ENCODE peak calls at places on chromosomes 1 and 21, in eight cellular contexts. One of them, this sample, is unnamed.
A peak's percentile ranks its signal among the peaks of the same experiment; 100 is the strongest.

GRCh38 chr1:14108356-14109275 is 408.6 kb downstream of the PRDM2 start:
- DNase-seq in HTR-8/SVneo: no peak
- DNase-seq in NB4: no peak
- DNase-seq in occipital lobe: peak; percentile 24
- DNase-seq in activated CD4-positive, CD25-positive, alpha-beta regulatory T cell treated with anti-CD3 and anti-CD28 coated beads, Interleukin-2, amount 50 U/mL, for 16 hours: no peak
- DNase-seq in GM13976: no peak
- DNase-seq in kidney tubule cell: peak; percentile 38
- DNase-seq in AG10803: no peak
- DNase-seq in this sample: no peak

GRCh38 chr1:74610961-74611360 is 62.6 kb downstream of the ERICH3 start:
- DNase-seq in kidney tubule cell: no peak
- DNase-seq in AG10803: no peak
- DNase-seq in activated CD4-positive, CD25-positive, alpha-beta regulatory T cell treated with anti-CD3 and anti-CD28 coated beads, Interleukin-2, amount 50 U/mL, for 16 hours: no peak
- DNase-seq in occipital lobe: no peak
- DNase-seq in NB4: no peak
- DNase-seq in GM13976: no peak
- DNase-seq in HTR-8/SVneo: no peak
- DNase-seq in this sample: no peak

GRCh38 chr1:170214980-170215910 is 69.5 kb downstream of the NTMT2 start:
- DNase-seq in activated CD4-positive, CD25-positive, alpha-beta regulatory T cell treated with anti-CD3 and anti-CD28 coated beads, Interleukin-2, amount 50 U/mL, for 16 hours: no peak
- DNase-seq in occipital lobe: no peak
- DNase-seq in NB4: no peak
- DNase-seq in AG10803: peak; percentile 66
- DNase-seq in HTR-8/SVneo: no peak
- DNase-seq in kidney tubule cell: no peak
- DNase-seq in GM13976: no peak
- DNase-seq in this sample: no peak

GRCh38 chr1:221725683-221726330 is 16.1 kb downstream of the DUSP10 start:
- DNase-seq in HTR-8/SVneo: no peak
- DNase-seq in NB4: peak; percentile 79
- DNase-seq in activated CD4-positive, CD25-positive, alpha-beta regulatory T cell treated with anti-CD3 and anti-CD28 coated beads, Interleukin-2, amount 50 U/mL, for 16 hours: no peak
- DNase-seq in AG10803: peak; percentile 51
- DNase-seq in GM13976: no peak
- DNase-seq in kidney tubule cell: peak; percentile 47
- DNase-seq in occipital lobe: no peak
- DNase-seq in this sample: no peak

GRCh38 chr1:165686971-165687433 is 11.4 kb downstream of the ALDH9A1 start:
- DNase-seq in HTR-8/SVneo: no peak
- DNase-seq in AG10803: no peak
- DNase-seq in GM13976: no peak
- DNase-seq in activated CD4-positive, CD25-positive, alpha-beta regulatory T cell treated with anti-CD3 and anti-CD28 coated beads, Interleukin-2, amount 50 U/mL, for 16 hours: no peak
- DNase-seq in NB4: no peak
- DNase-seq in kidney tubule cell: no peak
- DNase-seq in occipital lobe: no peak
- DNase-seq in this sample: peak; percentile 10

GRCh38 chr21:36430841-36431240 is 45.6 kb downstream of the CHAF1B start:
- DNase-seq in NB4: no peak
- DNase-seq in kidney tubule cell: peak; percentile 51
- DNase-seq in GM13976: no peak
- DNase-seq in HTR-8/SVneo: no peak
- DNase-seq in AG10803: no peak
- DNase-seq in activated CD4-positive, CD25-positive, alpha-beta regulatory T cell treated with anti-CD3 and anti-CD28 coated beads, Interleukin-2, amount 50 U/mL, for 16 hours: no peak
- DNase-seq in occipital lobe: no peak
- DNase-seq in this sample: no peak

GRCh38 chr1:32759521-32759980 is 57.0 kb upstream of the SYNC start:
- DNase-seq in AG10803: no peak
- DNase-seq in activated CD4-positive, CD25-positive, alpha-beta regulatory T cell treated with anti-CD3 and anti-CD28 coated beads, Interleukin-2, amount 50 U/mL, for 16 hours: no peak
- DNase-seq in occipital lobe: no peak
- DNase-seq in GM13976: peak; percentile 18
- DNase-seq in NB4: no peak
- DNase-seq in kidney tubule cell: peak; percentile 71
- DNase-seq in HTR-8/SVneo: no peak
- DNase-seq in this sample: no peak

GRCh38 chr21:41817228-41817627 is 50.4 kb upstream of the RIPK4 start:
- DNase-seq in GM13976: peak; percentile 75
- DNase-seq in activated CD4-positive, CD25-positive, alpha-beta regulatory T cell treated with anti-CD3 and anti-CD28 coated beads, Interleukin-2, amount 50 U/mL, for 16 hours: no peak
- DNase-seq in occipital lobe: peak; percentile 15
- DNase-seq in kidney tubule cell: peak; percentile 75
- DNase-seq in HTR-8/SVneo: peak; percentile 79
- DNase-seq in AG10803: peak; percentile 80
- DNase-seq in NB4: peak; percentile 49
- DNase-seq in this sample: peak; percentile 71

GRCh38 chr1:227125929-227126545 is 185.9 kb downstream of the COQ8A start:
- DNase-seq in occipital lobe: no peak
- DNase-seq in GM13976: no peak
- DNase-seq in activated CD4-positive, CD25-positive, alpha-beta regulatory T cell treated with anti-CD3 and anti-CD28 coated beads, Interleukin-2, amount 50 U/mL, for 16 hours: no peak
- DNase-seq in HTR-8/SVneo: no peak
- DNase-seq in AG10803: no peak
- DNase-seq in NB4: no peak
- DNase-seq in kidney tubule cell: no peak
- DNase-seq in this sample: no peak

GRCh38 chr1:205921559-205921887 is 21.7 kb downstream of the SLC26A9 start:
- DNase-seq in AG10803: no peak
- DNase-seq in GM13976: no peak
- DNase-seq in HTR-8/SVneo: no peak
- DNase-seq in NB4: no peak
- DNase-seq in occipital lobe: no peak
- DNase-seq in kidney tubule cell: no peak
- DNase-seq in activated CD4-positive, CD25-positive, alpha-beta regulatory T cell treated with anti-CD3 and anti-CD28 coated beads, Interleukin-2, amount 50 U/mL, for 16 hours: no peak
- DNase-seq in this sample: no peak

GRCh38 chr1:155871390-155871789 is 12.0 kb downstream of the SYT11 start:
- DNase-seq in GM13976: peak; percentile 2
- DNase-seq in AG10803: peak; percentile 14
- DNase-seq in activated CD4-positive, CD25-positive, alpha-beta regulatory T cell treated with anti-CD3 and anti-CD28 coated beads, Interleukin-2, amount 50 U/mL, for 16 hours: no peak
- DNase-seq in occipital lobe: peak; percentile 90
- DNase-seq in kidney tubule cell: no peak
- DNase-seq in HTR-8/SVneo: no peak
- DNase-seq in NB4: no peak
- DNase-seq in this sample: no peak

GRCh38 chr1:52665173-52666020 is 32.4 kb downstream of the SHISAL2A start:
- DNase-seq in activated CD4-positive, CD25-positive, alpha-beta regulatory T cell treated with anti-CD3 and anti-CD28 coated beads, Interleukin-2, amount 50 U/mL, for 16 hours: no peak
- DNase-seq in occipital lobe: no peak
- DNase-seq in HTR-8/SVneo: no peak
- DNase-seq in GM13976: no peak
- DNase-seq in AG10803: no peak
- DNase-seq in kidney tubule cell: no peak
- DNase-seq in NB4: no peak
- DNase-seq in this sample: no peak

GRCh38 chr1:91476538-91477217 is 24.0 kb upstream of the CDC7 start:
- DNase-seq in activated CD4-positive, CD25-positive, alpha-beta regulatory T cell treated with anti-CD3 and anti-CD28 coated beads, Interleukin-2, amount 50 U/mL, for 16 hours: no peak
- DNase-seq in kidney tubule cell: no peak
- DNase-seq in occipital lobe: no peak
- DNase-seq in NB4: no peak
- DNase-seq in GM13976: no peak
- DNase-seq in HTR-8/SVneo: no peak
- DNase-seq in AG10803: peak; percentile 1
- DNase-seq in this sample: no peak

GRCh38 chr1:156146006-156146748 is 7.2 kb upstream of the SEMA4A start:
- DNase-seq in activated CD4-positive, CD25-positive, alpha-beta regulatory T cell treated with anti-CD3 and anti-CD28 coated beads, Interleukin-2, amount 50 U/mL, for 16 hours: no peak
- DNase-seq in AG10803: peak; percentile 98
- DNase-seq in HTR-8/SVneo: peak; percentile 77
- DNase-seq in GM13976: peak; percentile 82
- DNase-seq in occipital lobe: no peak
- DNase-seq in kidney tubule cell: peak; percentile 97
- DNase-seq in NB4: peak; percentile 83
- DNase-seq in this sample: peak; percentile 88

GRCh38 chr1:12059722-12060464 is 3.2 kb upstream of the TNFRSF8 start:
- DNase-seq in HTR-8/SVneo: no peak
- DNase-seq in AG10803: no peak
- DNase-seq in occipital lobe: no peak
- DNase-seq in kidney tubule cell: no peak
- DNase-seq in NB4: no peak
- DNase-seq in GM13976: no peak
- DNase-seq in activated CD4-positive, CD25-positive, alpha-beta regulatory T cell treated with anti-CD3 and anti-CD28 coated beads, Interleukin-2, amount 50 U/mL, for 16 hours: no peak
- DNase-seq in this sample: peak; percentile 79

GRCh38 chr1:209641216-209642181 is 10.7 kb downstream of the LAMB3 start:
- DNase-seq in kidney tubule cell: no peak
- DNase-seq in GM13976: no peak
- DNase-seq in NB4: no peak
- DNase-seq in AG10803: peak; percentile 48
- DNase-seq in activated CD4-positive, CD25-positive, alpha-beta regulatory T cell treated with anti-CD3 and anti-CD28 coated beads, Interleukin-2, amount 50 U/mL, for 16 hours: no peak
- DNase-seq in HTR-8/SVneo: no peak
- DNase-seq in occipital lobe: peak; percentile 44
- DNase-seq in this sample: peak; percentile 20

GRCh38 chr1:166080277-166080964 is 86.4 kb downstream of the FAM78B start:
- DNase-seq in kidney tubule cell: no peak
- DNase-seq in HTR-8/SVneo: no peak
- DNase-seq in GM13976: no peak
- DNase-seq in AG10803: no peak
- DNase-seq in occipital lobe: no peak
- DNase-seq in NB4: peak; percentile 5
- DNase-seq in activated CD4-positive, CD25-positive, alpha-beta regulatory T cell treated with anti-CD3 and anti-CD28 coated beads, Interleukin-2, amount 50 U/mL, for 16 hours: no peak
- DNase-seq in this sample: peak; percentile 32

GRCh38 chr21:42360317-42360716 is 6.0 kb downstream of the TFF1 start:
- DNase-seq in kidney tubule cell: no peak
- DNase-seq in occipital lobe: no peak
- DNase-seq in HTR-8/SVneo: no peak
- DNase-seq in NB4: peak; percentile 42
- DNase-seq in activated CD4-positive, CD25-positive, alpha-beta regulatory T cell treated with anti-CD3 and anti-CD28 coated beads, Interleukin-2, amount 50 U/mL, for 16 hours: no peak
- DNase-seq in GM13976: no peak
- DNase-seq in AG10803: no peak
- DNase-seq in this sample: peak; percentile 19

GRCh38 chr1:99756598-99756997 is 9.8 kb downstream of the FRRS1 start:
- DNase-seq in AG10803: peak; percentile 33
- DNase-seq in occipital lobe: no peak
- DNase-seq in GM13976: no peak
- DNase-seq in activated CD4-positive, CD25-positive, alpha-beta regulatory T cell treated with anti-CD3 and anti-CD28 coated beads, Interleukin-2, amount 50 U/mL, for 16 hours: no peak
- DNase-seq in NB4: no peak
- DNase-seq in kidney tubule cell: peak; percentile 56
- DNase-seq in HTR-8/SVneo: no peak
- DNase-seq in this sample: no peak

GRCh38 chr1:34851431-34852105 is 8.0 kb downstream of the SMIM12 start:
- DNase-seq in kidney tubule cell: peak; percentile 79
- DNase-seq in NB4: no peak
- DNase-seq in HTR-8/SVneo: no peak
- DNase-seq in occipital lobe: no peak
- DNase-seq in GM13976: no peak
- DNase-seq in AG10803: no peak
- DNase-seq in activated CD4-positive, CD25-positive, alpha-beta regulatory T cell treated with anti-CD3 and anti-CD28 coated beads, Interleukin-2, amount 50 U/mL, for 16 hours: no peak
- DNase-seq in this sample: no peak

GRCh38 chr1:10514490-10515235 is 39.9 kb downstream of the PEX14 start:
- DNase-seq in kidney tubule cell: peak; percentile 53
- DNase-seq in activated CD4-positive, CD25-positive, alpha-beta regulatory T cell treated with anti-CD3 and anti-CD28 coated beads, Interleukin-2, amount 50 U/mL, for 16 hours: no peak
- DNase-seq in NB4: peak; percentile 76
- DNase-seq in AG10803: peak; percentile 50
- DNase-seq in occipital lobe: no peak
- DNase-seq in HTR-8/SVneo: no peak
- DNase-seq in GM13976: no peak
- DNase-seq in this sample: peak; percentile 56

GRCh38 chr21:41651830-41652229 is 115.0 kb downstream of the RIPK4 start:
- DNase-seq in GM13976: no peak
- DNase-seq in kidney tubule cell: peak; percentile 23
- DNase-seq in AG10803: no peak
- DNase-seq in HTR-8/SVneo: no peak
- DNase-seq in activated CD4-positive, CD25-positive, alpha-beta regulatory T cell treated with anti-CD3 and anti-CD28 coated beads, Interleukin-2, amount 50 U/mL, for 16 hours: no peak
- DNase-seq in occipital lobe: no peak
- DNase-seq in NB4: no peak
- DNase-seq in this sample: no peak

GRCh38 chr1:89126602-89127001 is 688 bp upstream of the GBP2 start:
- DNase-seq in AG10803: peak; percentile 1
- DNase-seq in occipital lobe: no peak
- DNase-seq in NB4: peak; percentile 9
- DNase-seq in HTR-8/SVneo: no peak
- DNase-seq in kidney tubule cell: no peak
- DNase-seq in GM13976: no peak
- DNase-seq in activated CD4-positive, CD25-positive, alpha-beta regulatory T cell treated with anti-CD3 and anti-CD28 coated beads, Interleukin-2, amount 50 U/mL, for 16 hours: no peak
- DNase-seq in this sample: no peak

GRCh38 chr1:208520700-208521099 is 276.5 kb upstream of the PLXNA2 start:
- DNase-seq in AG10803: peak; percentile 30
- DNase-seq in kidney tubule cell: no peak
- DNase-seq in GM13976: no peak
- DNase-seq in occipital lobe: no peak
- DNase-seq in NB4: no peak
- DNase-seq in activated CD4-positive, CD25-positive, alpha-beta regulatory T cell treated with anti-CD3 and anti-CD28 coated beads, Interleukin-2, amount 50 U/mL, for 16 hours: no peak
- DNase-seq in HTR-8/SVneo: no peak
- DNase-seq in this sample: no peak

GRCh38 chr1:17250601-17251000 is 1.7 kb downstream of the PADI3 start:
- DNase-seq in occipital lobe: no peak
- DNase-seq in GM13976: no peak
- DNase-seq in NB4: no peak
- DNase-seq in AG10803: no peak
- DNase-seq in kidney tubule cell: peak; percentile 92
- DNase-seq in HTR-8/SVneo: peak; percentile 80
- DNase-seq in activated CD4-positive, CD25-positive, alpha-beta regulatory T cell treated with anti-CD3 and anti-CD28 coated beads, Interleukin-2, amount 50 U/mL, for 16 hours: no peak
- DNase-seq in this sample: no peak